ENCODE peak calls at places on chromosomes 12 and 14, in five cellular contexts. X is SJSA1, D is right lobe of liver, P is brain microvascular endothelial cell, Q is fibroblast of lung. C is an unnamed sample.
A peak's percentile ranks its signal among the peaks of the same experiment; 100 is the strongest.

GRCh38 chr12:100127766-100128508 is 14.7 kb downstream of the BLTP3B start:
- DNase-seq in X (no peak), D (no peak), P (no peak), Q (peak; percentile 87), C (no peak)

GRCh38 chr12:123119808-123120207 is 31.1 kb downstream of the PITPNM2 start:
- DNase-seq in X (no peak), D (no peak), P (no peak), Q (no peak), C (no peak)

GRCh38 chr14:23186913-23187654 is 3.6 kb upstream of the SLC7A8 start:
- DNase-seq in X (no peak), D (no peak), P (peak; percentile 65), Q (peak; percentile 84), C (no peak)

GRCh38 chr14:92527724-92528123 is 14.1 kb downstream of the RIN3 start:
- DNase-seq in X (no peak), D (no peak), P (no peak), Q (peak; percentile 72), C (no peak)

GRCh38 chr14:67365476-67365875 is 5.3 kb downstream of the EIF2S1 start:
- DNase-seq in X (no peak), D (no peak), P (no peak), Q (no peak), C (no peak)

GRCh38 chr14:105475269-105475915 is 771 bp downstream of the CRIP2 start:
- DNase-seq in X (no peak), D (peak; percentile 77), P (no peak), Q (no peak), C (peak; percentile 70)

GRCh38 chr12:13234045-13234641 is 37.6 kb downstream of the EMP1 start:
- DNase-seq in X (peak; percentile 61), D (no peak), P (peak; percentile 71), Q (peak; percentile 76), C (no peak)

GRCh38 chr12:42284876-42285275 is 41.0 kb downstream of the ZCRB1 start:
- DNase-seq in X (no peak), D (no peak), P (no peak), Q (peak; percentile 54), C (no peak)

GRCh38 chr14:95480109-95480886 is 36.2 kb downstream of the SYNE3 start:
- DNase-seq in X (no peak), D (no peak), P (peak; percentile 20), Q (peak; percentile 71), C (peak; percentile 90)

DNA sequence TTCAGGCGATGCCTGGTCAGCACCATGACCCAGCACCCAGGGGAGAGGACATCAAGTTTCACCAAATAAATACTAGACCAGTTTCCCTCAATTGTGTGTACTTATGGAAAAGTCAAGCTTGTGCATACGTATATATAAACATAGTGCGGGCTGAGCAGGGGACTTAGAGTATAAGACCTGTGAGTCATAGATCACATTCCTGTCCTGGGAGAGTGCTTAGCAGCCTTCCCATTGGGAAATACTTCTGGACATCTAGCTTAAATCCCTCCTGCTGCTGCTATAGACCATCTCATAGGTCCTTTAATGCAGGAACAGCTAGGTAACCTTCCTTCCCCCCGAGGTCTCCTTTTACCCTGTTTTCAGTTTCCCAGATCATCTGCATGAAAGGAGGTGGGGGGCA is 51.9 kb downstream of the PRMT8 start:
- DNase-seq in X (no peak), D (no peak), P (peak; percentile 27), Q (peak; percentile 53), C (no peak)
- H3K27me3 ChIP-seq in X (peaks cover 13% of the 10 kb centered on the region), D (no peaks in the 10 kb centered on the region), P (peaks cover 8% of the 10 kb centered on the region), Q (no peaks in the 10 kb centered on the region), C (no peaks in the 10 kb centered on the region)

DNA sequence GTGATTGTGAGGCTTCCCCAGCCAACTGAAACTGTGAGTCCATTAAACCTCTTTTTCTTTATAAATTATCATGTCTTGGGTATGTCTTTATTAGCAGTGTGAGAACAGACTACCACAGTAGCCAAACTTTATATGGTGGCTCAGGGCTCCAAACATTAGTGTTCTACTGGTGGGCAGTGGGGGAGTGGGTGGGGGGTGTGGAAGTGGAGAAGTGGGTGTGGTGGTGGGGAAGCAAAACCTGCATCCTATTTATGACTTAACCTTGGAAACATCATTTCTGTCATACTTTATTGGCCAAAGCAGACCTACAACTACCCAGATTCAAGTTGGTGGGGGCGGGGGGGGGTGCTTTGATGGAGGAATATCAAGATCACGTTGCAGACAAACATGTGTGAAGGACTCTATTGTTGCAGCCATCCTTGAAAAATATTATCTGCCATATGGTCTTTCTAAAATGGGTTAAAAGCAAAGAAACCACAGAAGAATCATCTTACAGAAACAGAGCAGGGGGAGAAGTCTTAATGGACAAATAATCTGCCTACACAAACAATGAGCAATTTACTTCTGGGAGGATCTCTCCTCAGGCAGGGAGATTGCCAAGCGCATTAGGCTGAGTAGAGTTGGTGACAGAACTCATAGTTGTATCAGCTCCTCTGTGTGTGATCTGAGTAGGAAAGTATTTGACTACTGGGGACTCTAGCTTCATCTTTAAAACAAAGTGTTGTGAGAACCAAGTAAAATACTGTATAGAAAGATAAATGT is 1.4 kb upstream of the PWP1 start:
- DNase-seq in X (no peak), D (no peak), P (peak; percentile 5), Q (peak; percentile 3), C (no peak)
- H3K4me3 ChIP-seq in X (no peak overlapping the region), D (no peak overlapping the region), P (no peak overlapping the region), Q (no peak overlapping the region), C (no peak overlapping the region)

GRCh38 chr12:106074706-106075392 is 63.9 kb downstream of the NUAK1 start:
- DNase-seq in X (peak; percentile 72), D (no peak), P (peak; percentile 47), Q (peak; percentile 86), C (no peak)
- H3K27ac ChIP-seq in X (peak overlapping the region; percentile 47), D (no peak overlapping the region), P (no peak overlapping the region), Q (no peak overlapping the region), C (peak overlapping the region; percentile 70)

DNA sequence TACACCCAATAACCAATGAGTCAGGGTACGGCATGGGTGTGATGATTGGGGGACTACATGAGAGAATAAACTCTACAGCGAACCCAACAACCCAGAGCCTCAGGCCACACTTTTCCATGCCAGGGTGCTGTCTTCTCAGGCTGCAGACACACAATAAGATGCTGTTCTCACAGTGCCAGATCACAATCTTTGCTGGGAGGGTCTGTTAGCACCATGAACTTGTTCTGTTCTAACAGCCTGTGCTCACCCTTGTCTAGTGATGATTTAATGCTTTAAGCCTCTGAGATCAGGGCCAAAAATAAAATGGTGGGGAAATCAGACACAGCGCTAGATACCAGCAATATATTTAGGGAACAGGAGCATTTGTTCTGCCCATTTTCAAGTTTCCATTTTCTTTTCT is 621.9 kb upstream of the TBX3 start:
- DNase-seq in X (no peak), D (no peak), P (no peak), Q (no peak), C (no peak)
- H3K27me3 ChIP-seq in X (no peaks in the 10 kb centered on the region), D (no peaks in the 10 kb centered on the region), P (no peaks in the 10 kb centered on the region), Q (no peaks in the 10 kb centered on the region), C (no peaks in the 10 kb centered on the region)

DNA sequence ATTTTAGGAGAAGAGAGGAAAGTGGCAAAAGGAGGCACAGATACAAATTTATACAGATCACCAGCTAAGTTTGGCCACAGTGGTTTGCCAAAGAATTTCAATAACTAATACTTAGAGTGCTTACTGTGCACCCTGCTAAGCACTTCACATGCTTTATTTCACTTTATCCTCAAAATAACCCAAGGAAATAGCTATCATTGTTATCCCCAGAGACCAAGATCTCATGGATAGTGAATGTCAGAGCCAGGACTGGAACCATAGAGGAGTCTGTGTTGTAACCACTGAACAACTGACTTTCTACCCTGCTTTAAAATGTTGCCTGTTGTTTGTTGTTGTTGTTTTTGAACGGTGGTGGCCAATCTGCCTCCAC is 1.3 kb upstream of the TCP11L2 start:
- DNase-seq in X (no peak), D (no peak), P (no peak), Q (no peak), C (no peak)
- H3K4me3 ChIP-seq in X (no peak overlapping the region), D (no peak overlapping the region), P (no peak overlapping the region), Q (no peak overlapping the region), C (no peak overlapping the region)

GRCh38 chr12:14327717-14328116 is 37.8 kb upstream of the ATF7IP start:
- DNase-seq in X (no peak), D (no peak), P (peak; percentile 25), Q (no peak), C (no peak)

GRCh38 chr12:14325716-14326343 is 39.7 kb upstream of the ATF7IP start:
- DNase-seq in X (no peak), D (no peak), P (no peak), Q (no peak), C (no peak)

GRCh38 chr12:14322403-14322802 is 43.1 kb upstream of the ATF7IP start:
- DNase-seq in X (no peak), D (no peak), P (no peak), Q (no peak), C (no peak)

GRCh38 chr12:14332482-14332881 is 33.0 kb upstream of the ATF7IP start:
- DNase-seq in X (no peak), D (no peak), P (no peak), Q (no peak), C (no peak)

DNA sequence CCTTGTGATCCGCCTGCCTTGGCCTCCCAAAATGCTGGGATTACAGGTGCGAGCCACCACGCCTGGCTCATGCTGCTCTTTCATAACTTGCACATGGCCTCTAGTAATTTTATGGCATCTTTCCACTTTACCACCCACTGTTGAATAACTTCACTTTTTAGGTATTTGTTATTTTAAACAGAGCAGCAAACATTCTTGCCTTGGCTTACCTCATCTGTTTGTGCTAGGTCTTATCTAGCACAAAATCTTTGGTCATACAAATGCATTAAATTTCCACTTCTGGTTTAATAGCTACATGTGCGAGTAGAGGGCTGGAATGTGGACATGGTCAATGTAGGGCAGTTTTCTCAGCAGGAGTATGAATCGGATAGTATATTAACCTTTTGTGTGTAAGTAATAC is 38.8 kb upstream of the ATF7IP start:
- DNase-seq in X (no peak), D (no peak), P (peak; percentile 26), Q (no peak), C (no peak)
- H3K27ac ChIP-seq in X (no peak overlapping the region), D (no peak overlapping the region), P (no peak overlapping the region), Q (no peak overlapping the region), C (no peak overlapping the region)

GRCh38 chr12:104957388-104958008 is 592 bp downstream of the SLC41A2 start:
- DNase-seq in X (no peak), D (peak; percentile 67), P (no peak), Q (no peak), C (peak; percentile 64)
- H3K27me3 ChIP-seq in X (peaks cover 29% of the 10 kb centered on the region), D (no peaks in the 10 kb centered on the region), P (no peaks in the 10 kb centered on the region), Q (no peaks in the 10 kb centered on the region), C (no peaks in the 10 kb centered on the region)